ENCODE peak calls at places on chromosomes 13 and 19, in eight cellular contexts. O is dorsolateral prefrontal cortex; W is CD8-positive, alpha-beta memory T cell; Q is T-helper 1 cell; B is NCI-H2029 treated with DMSO at 0.1 percent for 48 hours; E is PC-9; A is AG09319; V is activated T-helper 1 cell treated with Interleukin-2 at 50 U/mL for 16 hours. H is an unnamed sample.

GRCh38 chr19:28051047-28051446 is 1161.9 kb downstream of the UQCRFS1 start:
- DNase-seq in E (no peak), W (no peak), V (no peak), B (no peak), Q (no peak), A (no peak), O (no peak), H (no peak)

GRCh38 chr19:30862876-30863275 is 486.4 kb downstream of the TSHZ3 start:
- DNase-seq in O (no peak), A (no peak), Q (no peak), B (no peak), V (no peak), W (no peak), E (no peak), H (no peak)

GRCh38 chr13:99087130-99087953 is 109.5 kb upstream of the DOCK9 start:
- DNase-seq in W (peak), Q (peak), E (peak), O (peak), B (peak), A (peak), V (peak), H (peak)

GRCh38 chr13:113369189-113369588 is 5.3 kb upstream of the GRTP1 start:
- DNase-seq in Q (no peak), E (no peak), V (no peak), W (no peak), O (peak), B (no peak), A (no peak), H (no peak)

GRCh38 chr19:623974-624373 is 9.4 kb downstream of the POLRMT start:
- DNase-seq in W (no peak), B (no peak), A (no peak), Q (no peak), E (no peak), O (no peak), V (no peak), H (no peak)

GRCh38 chr19:14347999-14348889 is 33.0 kb upstream of the ADGRE5 start:
- DNase-seq in O (peak), A (no peak), V (peak), B (no peak), E (no peak), Q (no peak), W (peak), H (no peak)

GRCh38 chr13:110195547-110196485 is 111.1 kb downstream of the COL4A1 start:
- DNase-seq in W (no peak), E (peak), Q (no peak), O (no peak), B (no peak), V (no peak), A (no peak), H (no peak)

GRCh38 chr13:34208326-34208725 is 390.4 kb downstream of the RFC3 start:
- DNase-seq in V (no peak), W (no peak), B (no peak), Q (no peak), O (no peak), E (no peak), A (no peak), H (no peak)

GRCh38 chr13:27619093-27619705 is 1.1 kb downstream of the LNX2 start:
- DNase-seq in W (no peak), Q (no peak), B (no peak), E (no peak), A (no peak), V (no peak), O (no peak), H (no peak)

GRCh38 chr13:37127706-37128241 is 22.3 kb upstream of the CSNK1A1L start:
- DNase-seq in W (no peak), A (peak), O (peak), V (no peak), B (no peak), Q (no peak), E (no peak), H (no peak)

GRCh38 chr13:61927648-61928047 is 512.0 kb upstream of the PCDH20 start:
- DNase-seq in W (no peak), E (no peak), Q (no peak), V (no peak), O (no peak), A (no peak), B (no peak), H (no peak)

GRCh38 chr19:41998246-41999020 is 4.4 kb upstream of the ATP1A3 start:
- DNase-seq in B (no peak), A (no peak), E (no peak), W (no peak), Q (no peak), V (no peak), O (peak), H (no peak)

GRCh38 chr19:55437410-55437809 is 5.7 kb downstream of the SHISA7 start:
- DNase-seq in A (no peak), E (peak), W (no peak), O (no peak), V (no peak), B (peak), Q (no peak), H (no peak)

GRCh38 chr13:111227405-111227804 is 93.0 kb upstream of the TEX29 start:
- DNase-seq in B (no peak), O (no peak), V (no peak), Q (no peak), W (no peak), A (no peak), E (no peak), H (no peak)

GRCh38 chr13:47332149-47332548 is 435.3 kb upstream of the HTR2A start:
- DNase-seq in O (no peak), W (no peak), E (no peak), A (no peak), B (no peak), Q (no peak), V (no peak), H (peak)

GRCh38 chr19:33047422-33047821 is 17.3 kb downstream of the RHPN2 start:
- DNase-seq in V (no peak), Q (no peak), B (no peak), W (no peak), O (no peak), A (no peak), E (peak), H (no peak)

GRCh38 chr19:32843716-32844245 is 25.8 kb downstream of the SLC7A9 start:
- DNase-seq in V (no peak), W (no peak), Q (no peak), E (no peak), B (no peak), O (peak), A (no peak), H (no peak)

GRCh38 chr13:51179432-51179971 is 42.7 kb upstream of the FAM124A start:
- DNase-seq in W (no peak), O (no peak), Q (no peak), A (no peak), E (no peak), B (no peak), V (no peak), H (no peak)

GRCh38 chr13:111506621-111507020 is 186.2 kb downstream of the TEX29 start:
- DNase-seq in B (no peak), Q (no peak), A (no peak), W (no peak), E (no peak), V (no peak), O (no peak), H (no peak)

GRCh38 chr13:111061338-111062045 is 53.6 kb upstream of the ARHGEF7 start:
- DNase-seq in E (no peak), V (no peak), A (no peak), W (no peak), B (no peak), Q (no peak), O (no peak), H (no peak)

GRCh38 chr13:44458313-44458975 is 84.8 kb downstream of the SERP2 start:
- DNase-seq in O (no peak), W (no peak), A (no peak), E (no peak), B (no peak), Q (no peak), V (no peak), H (no peak)

GRCh38 chr19:35750167-35750566 is 1.8 kb downstream of the LIN37 start:
- DNase-seq in W (no peak), A (no peak), V (no peak), Q (no peak), O (no peak), B (no peak), E (peak), H (no peak)

GRCh38 chr13:34452831-34453230 is 489.2 kb upstream of the NBEA start:
- DNase-seq in E (peak), B (no peak), Q (no peak), O (no peak), V (no peak), A (no peak), W (no peak), H (no peak)

GRCh38 chr13:97334690-97335089 is 99.3 kb upstream of the RAP2A start:
- DNase-seq in W (no peak), E (no peak), V (no peak), O (no peak), A (no peak), Q (no peak), B (no peak), H (no peak)

GRCh38 chr13:59094149-59094548 is 1069.6 kb downstream of the DIAPH3 start:
- DNase-seq in E (no peak), O (no peak), Q (no peak), B (no peak), A (no peak), W (no peak), V (no peak), H (no peak)

GRCh38 chr19:31905980-31906948 is 439.1 kb upstream of the ZNF507 start:
- DNase-seq in A (no peak), Q (no peak), O (no peak), W (no peak), E (no peak), B (no peak), V (no peak), H (no peak)

GRCh38 chr19:16435999-16436650 is 35.6 kb downstream of the EPS15L1 start:
- DNase-seq in V (no peak), A (no peak), Q (no peak), B (no peak), W (no peak), E (no peak), O (no peak), H (no peak)

GRCh38 chr13:43664700-43665191 is 122.0 kb downstream of the ENOX1 start:
- DNase-seq in Q (no peak), O (no peak), A (peak), V (no peak), E (peak), B (no peak), W (no peak), H (peak)